ENCODE peak calls at places on chromosomes 12 and 14, in eight cellular contexts. Q is keratinocyte, U is left ventricle myocardium inferior, Y is esophagus squamous epithelium, E is lung, A is IMR-90, L is right cardiac atrium, W is astrocyte. D is an unnamed sample.

GRCh38 chr12:63387736-63388135 is 236.7 kb upstream of the AVPR1A start:
- DNase-seq in L (no peak), Q (no peak), U (no peak), A (no peak), W (no peak), Y (no peak), E (no peak), D (no peak)

GRCh38 chr12:123096159-123096558 is 54.7 kb downstream of the PITPNM2 start:
- DNase-seq in Q (no peak), L (no peak), W (no peak), Y (no peak), U (no peak), A (no peak), E (no peak), D (no peak)

GRCh38 chr14:52253503-52253902 is 14.0 kb upstream of the PTGDR start:
- DNase-seq in E (no peak), L (no peak), Q (no peak), W (peak; percentile 14), A (peak; percentile 5), Y (no peak), U (no peak), D (no peak)

GRCh38 chr14:78446807-78447206 is 276.6 kb downstream of the NRXN3 start:
- DNase-seq in W (no peak), Q (no peak), U (no peak), L (no peak), A (no peak), Y (no peak), E (no peak), D (no peak)

GRCh38 chr12:19506497-19506896 is 67.2 kb downstream of the AEBP2 start:
- DNase-seq in U (no peak), Q (no peak), A (no peak), E (no peak), L (no peak), Y (no peak), W (peak; percentile 45), D (no peak)

GRCh38 chr12:6367065-6367968 is 8.0 kb downstream of the SCNN1A start:
- DNase-seq in W (no peak), A (peak; percentile 28), E (no peak), U (no peak), L (no peak), Q (no peak), Y (no peak), D (no peak)

GRCh38 chr14:32370720-32371119 is 41.6 kb downstream of the AKAP6 start:
- DNase-seq in A (peak; percentile 89), Q (peak; percentile 48), Y (no peak), U (no peak), W (peak; percentile 82), L (no peak), E (no peak), D (no peak)

GRCh38 chr12:52634266-52635056 is 16.1 kb upstream of the KRT73 start:
- DNase-seq in U (peak; percentile 81), E (no peak), L (peak; percentile 67), Y (no peak), A (no peak), Q (no peak), W (no peak), D (peak; percentile 44)

GRCh38 chr14:55614304-55614703 is 34.3 kb downstream of the KTN1 start:
- DNase-seq in E (no peak), A (no peak), W (no peak), L (no peak), U (no peak), Q (no peak), Y (no peak), D (no peak)

GRCh38 chr12:47964102-47964723 is 817 bp downstream of the TMEM106C start:
- DNase-seq in Q (no peak), Y (no peak), W (no peak), A (no peak), U (no peak), E (no peak), L (no peak), D (no peak)

GRCh38 chr12:9607816-9608215 is at the start of gene KLRB1:
- DNase-seq in U (no peak), E (no peak), W (no peak), L (no peak), Y (no peak), Q (no peak), A (no peak), D (no peak)

GRCh38 chr12:40819427-40820108 is 127.3 kb downstream of the CNTN1 start:
- DNase-seq in Q (peak; percentile 11), L (peak; percentile 23), Y (no peak), W (no peak), U (no peak), A (no peak), E (no peak), D (no peak)

GRCh38 chr14:102474934-102475333 is 34.6 kb downstream of the ANKRD9 start:
- DNase-seq in Q (no peak), W (peak; percentile 13), L (peak; percentile 89), A (peak; percentile 80), E (peak; percentile 62), U (peak; percentile 86), Y (no peak), D (peak; percentile 86)

GRCh38 chr14:36580856-36581831 is 1.3 kb downstream of the NKX2-8 start:
- DNase-seq in E (no peak), Y (no peak), Q (peak; percentile 19), A (peak; percentile 16), L (no peak), W (peak; percentile 35), U (peak; percentile 13), D (no peak)

GRCh38 chr12:89363582-89363981 is 11.3 kb upstream of the DUSP6 start:
- DNase-seq in A (no peak), L (no peak), W (no peak), U (no peak), Y (no peak), E (no peak), Q (no peak), D (no peak)

GRCh38 chr12:108638141-108638823 is 4.6 kb upstream of the SELPLG start:
- DNase-seq in U (no peak), Q (no peak), E (no peak), W (no peak), L (no peak), Y (no peak), A (no peak), D (peak; percentile 29)

GRCh38 chr14:49853572-49854375 is 1.2 kb upstream of the NEMF start:
- DNase-seq in U (peak; percentile 62), Y (peak; percentile 25), A (peak; percentile 81), Q (peak; percentile 52), E (peak; percentile 78), W (peak; percentile 64), L (peak; percentile 71), D (peak; percentile 35)

GRCh38 chr14:73833530-73834257 is 17.9 kb upstream of the PTGR2 start:
- DNase-seq in W (peak; percentile 75), L (peak; percentile 59), Y (no peak), Q (no peak), U (peak; percentile 27), E (no peak), A (peak; percentile 44), D (no peak)

DNA sequence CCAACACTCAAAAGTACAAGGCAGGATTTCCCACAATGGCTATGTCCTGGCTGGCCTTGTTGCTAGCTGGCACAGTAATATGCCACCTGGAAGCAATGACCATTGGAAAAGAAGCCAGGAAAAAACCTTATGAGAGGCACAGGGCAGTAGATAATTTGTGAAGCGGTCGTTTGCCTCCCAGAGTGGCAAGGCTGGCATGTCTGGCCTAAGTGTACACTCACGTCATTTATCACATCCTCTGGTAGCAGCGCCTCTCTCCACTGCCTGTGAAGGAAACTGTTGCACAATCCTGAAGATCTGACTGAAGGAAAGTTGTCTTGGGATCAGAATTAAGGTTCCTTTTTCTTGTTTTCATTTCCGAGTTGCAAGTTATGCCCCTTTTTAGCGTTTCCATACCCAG is 408.5 kb downstream of the ZFP36L1 start:
- DNase-seq in E (no peak), Y (no peak), A (no peak), W (no peak), U (peak; percentile 40), L (peak; percentile 51), Q (no peak), D (peak; percentile 56)
- H3K27ac ChIP-seq in E (peak overlapping the region; percentile 79), Y (peak overlapping the region; percentile 80), A (peak overlapping the region; percentile 4), W (no peak overlapping the region), U (peak overlapping the region; percentile 68), L (peak overlapping the region; percentile 84), Q (no peak overlapping the region), D (peak overlapping the region; percentile 56)

GRCh38 chr14:26765768-26766550 is 168.1 kb upstream of the NOVA1 start:
- DNase-seq in U (peak; percentile 41), E (peak; percentile 41), Q (no peak), L (peak; percentile 73), W (peak; percentile 93), A (peak; percentile 69), Y (no peak), D (peak; percentile 41)

GRCh38 chr14:26761532-26761931 is 163.7 kb upstream of the NOVA1 start:
- DNase-seq in A (no peak), Q (no peak), Y (no peak), L (no peak), W (no peak), E (no peak), U (no peak), D (no peak)

GRCh38 chr14:26766726-26767125 is 168.9 kb upstream of the NOVA1 start:
- DNase-seq in Q (no peak), A (no peak), E (no peak), L (no peak), Y (no peak), U (no peak), W (no peak), D (no peak)

GRCh38 chr14:26765301-26765700 is 167.5 kb upstream of the NOVA1 start:
- DNase-seq in W (no peak), A (no peak), U (no peak), E (no peak), L (no peak), Q (no peak), Y (no peak), D (no peak)
- H3K9me3 ChIP-seq in W (no peaks in the 10 kb centered on the region), A (no peaks in the 10 kb centered on the region), U (no peaks in the 10 kb centered on the region), E (no peaks in the 10 kb centered on the region), L (no peaks in the 10 kb centered on the region), Q (no peaks in the 10 kb centered on the region), Y (no peaks in the 10 kb centered on the region), D (no peaks in the 10 kb centered on the region)

GRCh38 chr12:26403601-26404000 is 208.2 kb downstream of the SSPN start:
- DNase-seq in E (no peak), A (no peak), Q (no peak), U (no peak), W (no peak), L (no peak), Y (no peak), D (no peak)

GRCh38 chr12:26401874-26402273 is 206.5 kb downstream of the SSPN start:
- DNase-seq in L (no peak), E (no peak), U (no peak), Q (no peak), Y (no peak), W (no peak), A (no peak), D (no peak)

GRCh38 chr12:26400627-26401026 is 205.3 kb downstream of the SSPN start:
- DNase-seq in U (no peak), W (no peak), L (no peak), E (no peak), Q (no peak), Y (no peak), A (no peak), D (no peak)

GRCh38 chr12:26406391-26406790 is 211.0 kb downstream of the SSPN start:
- DNase-seq in E (no peak), W (no peak), U (no peak), L (no peak), Q (no peak), A (no peak), Y (no peak), D (no peak)

GRCh38 chr12:26402648-26403047 is 207.3 kb downstream of the SSPN start:
- DNase-seq in E (peak; percentile 31), Q (peak; percentile 28), Y (no peak), A (no peak), U (no peak), W (peak; percentile 4), L (no peak), D (no peak)
- H3K27ac ChIP-seq in E (no peak overlapping the region), Q (no peak overlapping the region), Y (no peak overlapping the region), A (no peak overlapping the region), U (no peak overlapping the region), W (no peak overlapping the region), L (no peak overlapping the region), D (no peak overlapping the region)

GRCh38 chr14:106823552-106823951 is 1297.2 kb downstream of the TMEM121 start:
- DNase-seq in W (no peak), Y (no peak), A (no peak), Q (no peak), L (no peak), U (no peak), E (no peak), D (no peak)
- H3K9me3 ChIP-seq in W (peaks cover 2% of the 10 kb centered on the region), Y (no peaks in the 10 kb centered on the region), A (peaks cover 15% of the 10 kb centered on the region), Q (no peaks in the 10 kb centered on the region), L (no peaks in the 10 kb centered on the region), U (no peaks in the 10 kb centered on the region), E (no peaks in the 10 kb centered on the region), D (no peaks in the 10 kb centered on the region)

D was measured in gastrocnemius medialis.